ENCODE peak calls at places on chromosomes 3 and 15, in nine cellular contexts. T, E, P, J, C, G, A, Y and U are unnamed samples.

GRCh38 chr3:120481056-120481455 is 30.3 kb upstream of the FSTL1 start:
- DNase-seq in T (no peak), E (no peak), P (no peak), J (no peak), C (no peak), G (no peak), A (no peak), Y (no peak), U (no peak)

GRCh38 chr3:143972155-143972494 is 502 bp downstream of the DIPK2A start:
- DNase-seq in T (no peak), E (no peak), P (no peak), J (no peak), C (no peak), G (peak), A (no peak), Y (no peak), U (no peak)

GRCh38 chr15:60534546-60534945 is 55.6 kb upstream of the ICE2 start:
- DNase-seq in T (no peak), E (no peak), P (no peak), J (no peak), C (no peak), G (no peak), A (no peak), Y (no peak), U (no peak)

GRCh38 chr3:188881954-188882641 is 289.7 kb upstream of the TPRG1 start:
- DNase-seq in T (no peak), E (no peak), P (no peak), J (peak), C (no peak), G (no peak), A (no peak), Y (no peak), U (no peak)

GRCh38 chr15:60835974-60836373 is 357.0 kb upstream of the ICE2 start:
- DNase-seq in T (no peak), E (no peak), P (no peak), J (no peak), C (no peak), G (no peak), A (no peak), Y (no peak), U (no peak)

GRCh38 chr3:123584284-123584987 is 417 bp downstream of the HACD2 start:
- DNase-seq in T (peak), E (no peak), P (peak), J (peak), C (peak), G (peak), A (peak), Y (no peak), U (peak)

GRCh38 chr15:59447367-59447766 is 9.4 kb downstream of the FAM81A start:
- DNase-seq in T (no peak), E (no peak), P (no peak), J (no peak), C (no peak), G (no peak), A (no peak), Y (no peak), U (no peak)

GRCh38 chr3:105274958-105275357 is 91.8 kb upstream of the ALCAM start:
- DNase-seq in T (no peak), E (no peak), P (no peak), J (peak), C (no peak), G (no peak), A (no peak), Y (no peak), U (no peak)

GRCh38 chr3:148062590-148062989 is 635.1 kb upstream of the AGTR1 start:
- DNase-seq in T (no peak), E (no peak), P (no peak), J (no peak), C (no peak), G (no peak), A (no peak), Y (no peak), U (no peak)

GRCh38 chr3:195137638-195138588 is 133.0 kb downstream of the XXYLT1 start:
- DNase-seq in T (no peak), E (no peak), P (no peak), J (no peak), C (no peak), G (no peak), A (no peak), Y (no peak), U (no peak)

GRCh38 chr3:157650191-157650590 is 147.0 kb upstream of the VEPH1 start:
- DNase-seq in T (no peak), E (no peak), P (no peak), J (no peak), C (no peak), G (no peak), A (no peak), Y (no peak), U (no peak)

GRCh38 chr15:74220475-74221248 is 15.5 kb upstream of the CCDC33 start:
- DNase-seq in T (no peak), E (no peak), P (no peak), J (no peak), C (no peak), G (no peak), A (no peak), Y (no peak), U (no peak)

GRCh38 chr15:60385620-60386552 is 11.9 kb downstream of the ANXA2 start:
- DNase-seq in T (no peak), E (no peak), P (no peak), J (peak), C (no peak), G (no peak), A (no peak), Y (no peak), U (no peak)

GRCh38 chr15:37229855-37230254 is 129.5 kb upstream of the MEIS2 start:
- DNase-seq in T (no peak), E (no peak), P (no peak), J (no peak), C (no peak), G (no peak), A (no peak), Y (no peak), U (no peak)

GRCh38 chr3:138340511-138340910 is 7.9 kb upstream of the MRAS start:
- DNase-seq in T (no peak), E (no peak), P (no peak), J (no peak), C (no peak), G (no peak), A (no peak), Y (no peak), U (no peak)

GRCh38 chr3:131402391-131403039 is 20.9 kb downstream of the NUDT16 start:
- DNase-seq in T (no peak), E (no peak), P (no peak), J (peak), C (no peak), G (peak), A (no peak), Y (no peak), U (no peak)

GRCh38 chr3:184602406-184603155 is 41.0 kb downstream of the EPHB3 start:
- DNase-seq in T (no peak), E (no peak), P (peak), J (peak), C (no peak), G (peak), A (no peak), Y (peak), U (no peak)

GRCh38 chr3:49607796-49608195 is 53.5 kb downstream of the BSN start:
- DNase-seq in T (no peak), E (no peak), P (peak), J (no peak), C (no peak), G (no peak), A (no peak), Y (no peak), U (no peak)

GRCh38 chr3:2579206-2579605 is 480.5 kb downstream of the CNTN4 start:
- DNase-seq in T (no peak), E (no peak), P (no peak), J (no peak), C (peak), G (peak), A (no peak), Y (no peak), U (peak)

GRCh38 chr3:170225166-170225565 is 2.9 kb downstream of the PRKCI start:
- DNase-seq in T (no peak), E (no peak), P (no peak), J (no peak), C (no peak), G (no peak), A (no peak), Y (no peak), U (no peak)

GRCh38 chr15:68584704-68585573 is 6.1 kb downstream of the CORO2B start:
- DNase-seq in T (no peak), E (no peak), P (no peak), J (no peak), C (no peak), G (peak), A (no peak), Y (no peak), U (no peak)

GRCh38 chr3:197539651-197540051 is 16.1 kb downstream of the BDH1 start:
- DNase-seq in T (no peak), E (no peak), P (peak), J (peak), C (peak), G (no peak), A (no peak), Y (no peak), U (no peak)

GRCh38 chr3:38578551-38578950 is 70.9 kb downstream of the SCN5A start:
- DNase-seq in T (no peak), E (no peak), P (no peak), J (no peak), C (no peak), G (no peak), A (no peak), Y (no peak), U (no peak)

GRCh38 chr3:145893331-145893730 is 267.7 kb downstream of the PLOD2 start:
- DNase-seq in T (no peak), E (no peak), P (no peak), J (no peak), C (no peak), G (no peak), A (no peak), Y (no peak), U (no peak)

GRCh38 chr3:79329154-79329553 is 438.6 kb downstream of the ROBO1 start:
- DNase-seq in T (no peak), E (no peak), P (no peak), J (peak), C (no peak), G (no peak), A (no peak), Y (no peak), U (no peak)

GRCh38 chr15:24858737-24859601 is 95.8 kb upstream of the SNRPN start:
- DNase-seq in T (no peak), E (no peak), P (peak), J (no peak), C (no peak), G (no peak), A (no peak), Y (no peak), U (no peak)

GRCh38 chr3:135100349-135100741 is 305.3 kb downstream of the EPHB1 start:
- DNase-seq in T (no peak), E (no peak), P (no peak), J (no peak), C (no peak), G (no peak), A (no peak), Y (no peak), U (no peak)

GRCh38 chr3:10977864-10978510 is 14.6 kb upstream of the SLC6A1 start:
- DNase-seq in T (no peak), E (no peak), P (peak), J (no peak), C (no peak), G (no peak), A (no peak), Y (no peak), U (no peak)

GRCh38 chr15:99970891-99971330 is 237.7 kb upstream of the LYSMD4 start:
- DNase-seq in T (no peak), E (no peak), P (no peak), J (no peak), C (no peak), G (no peak), A (no peak), Y (no peak), U (no peak)

GRCh38 chr3:108552267-108553159 is 36.7 kb downstream of the CIP2A start:
- DNase-seq in T (no peak), E (no peak), P (peak), J (peak), C (peak), G (peak), A (no peak), Y (no peak), U (peak)

GRCh38 chr3:173823911-173824460 is 426.4 kb downstream of the NLGN1 start:
- DNase-seq in T (no peak), E (no peak), P (no peak), J (peak), C (no peak), G (no peak), A (no peak), Y (no peak), U (no peak)

GRCh38 chr3:107247116-107247515 is 130.1 kb upstream of the CCDC54 start:
- DNase-seq in T (no peak), E (no peak), P (no peak), J (no peak), C (no peak), G (no peak), A (no peak), Y (no peak), U (no peak)